ENCODE peak calls at places on chromosome 16, in seven cellular contexts. F, N, X, G, S, C and P are unnamed samples.

GRCh38 chr16:78324649-78325274 is 225.3 kb downstream of the WWOX start:
- DNase-seq in F (no peak), G (no peak), S (no peak), C (no peak), N (no peak), X (no peak), P (no peak)

GRCh38 chr16:13921328-13921727 is 1.4 kb downstream of the ERCC4 start:
- DNase-seq in F (no peak), C (no peak), X (no peak), S (no peak), N (no peak), G (no peak), P (no peak)

GRCh38 chr16:23408242-23409201 is 44.5 kb downstream of the COG7 start:
- DNase-seq in N (peak; percentile 97), S (peak; percentile 24), X (peak; percentile 21), G (no peak), C (peak; percentile 53), F (no peak), P (peak; percentile 82)

GRCh38 chr16:83473109-83473508 is 334.7 kb upstream of the HSBP1 start:
- DNase-seq in X (peak; percentile 59), F (no peak), G (no peak), N (no peak), C (no peak), S (no peak), P (no peak)

GRCh38 chr16:73059779-73060178 is 11.9 kb upstream of the ZFHX3 start:
- DNase-seq in N (no peak), F (no peak), G (no peak), C (no peak), X (no peak), S (no peak), P (no peak)

GRCh38 chr16:75105306-75106061 is 11.1 kb downstream of the LDHD start:
- DNase-seq in C (no peak), S (no peak), X (no peak), F (no peak), G (no peak), N (no peak), P (peak; percentile 97)

GRCh38 chr16:27547134-27547533 is 2.6 kb downstream of the GTF3C1 start:
- DNase-seq in S (peak; percentile 68), C (no peak), F (no peak), X (peak; percentile 27), N (peak; percentile 52), G (no peak), P (peak; percentile 29)

GRCh38 chr16:84732674-84733352 is 33.0 kb downstream of the USP10 start:
- DNase-seq in F (no peak), X (no peak), S (peak; percentile 67), G (no peak), C (peak; percentile 27), N (peak; percentile 24), P (no peak)

GRCh38 chr16:81937305-81938038 is 73.8 kb downstream of the SDR42E1 start:
- DNase-seq in X (no peak), F (no peak), S (peak; percentile 63), N (peak; percentile 58), C (no peak), G (no peak), P (no peak)

GRCh38 chr16:2857451-2858244 is at the start of gene PRSS22:
- DNase-seq in S (peak; percentile 46), F (no peak), N (peak; percentile 10), C (no peak), G (no peak), X (no peak), P (no peak)